ENCODE peak calls at places on chromosome 17, in six cellular contexts. B, X, U, O, V and E are unnamed samples.

GRCh38 chr17:83025636-83026280 is 53.7 kb upstream of the METRNL start:
- DNase-seq in O (no peak), B (no peak), V (no peak), U (no peak), X (no peak), E (no peak)

GRCh38 chr17:47324224-47325020 is 667 bp downstream of the EFCAB13 start:
- DNase-seq in V (peak; percentile 62), U (peak; percentile 74), X (peak; percentile 78), O (peak; percentile 52), B (peak; percentile 79), E (peak; percentile 26)

GRCh38 chr17:78316867-78317816 is 42.7 kb downstream of the SOCS3 start:
- DNase-seq in X (peak; percentile 86), U (peak; percentile 89), O (peak; percentile 71), B (peak; percentile 93), V (peak; percentile 42), E (no peak)

GRCh38 chr17:6525731-6526130 is 30.6 kb downstream of the PITPNM3 start:
- DNase-seq in U (no peak), O (no peak), B (no peak), V (no peak), X (no peak), E (no peak)

GRCh38 chr17:1958134-1958881 is 66.8 kb downstream of the RTN4RL1 start:
- DNase-seq in U (no peak), B (no peak), X (no peak), V (no peak), O (no peak), E (no peak)

GRCh38 chr17:78486946-78487680 is 90.1 kb downstream of the DNAH17 start:
- DNase-seq in U (no peak), X (no peak), V (no peak), O (no peak), B (no peak), E (no peak)

GRCh38 chr17:37458805-37459204 is 30.9 kb upstream of the DUSP14 start:
- DNase-seq in B (no peak), O (peak; percentile 89), U (no peak), V (no peak), X (peak; percentile 82), E (no peak)

GRCh38 chr17:78351449-78352006 is 8.3 kb downstream of the SOCS3 start:
- DNase-seq in V (peak; percentile 29), U (peak; percentile 97), X (peak; percentile 100), O (peak; percentile 98), B (peak; percentile 90), E (no peak)

GRCh38 chr17:8628609-8629169 is 1.8 kb downstream of the MYH10 start:
- DNase-seq in V (no peak), O (peak; percentile 12), X (no peak), B (no peak), U (no peak), E (no peak)

GRCh38 chr17:8610558-8610957 is 20.0 kb downstream of the MYH10 start:
- DNase-seq in O (no peak), U (no peak), B (no peak), X (peak; percentile 59), V (no peak), E (no peak)

GRCh38 chr17:16106161-16106891 is 106.7 kb downstream of the TTC19 start:
- DNase-seq in U (no peak), B (no peak), V (no peak), X (peak; percentile 86), O (peak; percentile 89), E (no peak)

GRCh38 chr17:16444258-16444886 is 29.0 kb downstream of the TRPV2 start:
- DNase-seq in O (peak; percentile 43), V (no peak), X (no peak), U (no peak), B (no peak), E (no peak)

GRCh38 chr17:51595965-51596364 is 335.6 kb downstream of the UTP18 start:
- DNase-seq in U (no peak), V (peak; percentile 10), X (no peak), B (no peak), O (no peak), E (no peak)

GRCh38 chr17:29495011-29495410 is 71.8 kb downstream of the ABHD15 start:
- DNase-seq in B (no peak), V (no peak), U (no peak), X (peak; percentile 13), O (peak; percentile 38), E (no peak)

GRCh38 chr17:4465786-4466185 is 32.0 kb downstream of the SPNS3 start:
- DNase-seq in U (no peak), O (no peak), B (no peak), V (no peak), X (no peak), E (no peak)

GRCh38 chr17:3890082-3890892 is 2.6 kb downstream of the CAMKK1 start:
- DNase-seq in X (peak; percentile 96), V (no peak), U (peak; percentile 67), B (no peak), O (peak; percentile 96), E (no peak)

GRCh38 chr17:62064029-62064790 is 868 bp downstream of the MED13 start:
- DNase-seq in B (no peak), U (no peak), V (no peak), O (peak; percentile 39), X (peak; percentile 48), E (peak; percentile 51)

GRCh38 chr17:205176-205538 is 23.7 kb upstream of the DOC2B start:
- DNase-seq in B (no peak), U (no peak), O (no peak), X (no peak), V (no peak), E (no peak)

GRCh38 chr17:38911081-38911730 is 14.2 kb upstream of the LASP1NB start:
- DNase-seq in X (no peak), V (no peak), O (no peak), B (no peak), U (peak; percentile 11), E (no peak)

GRCh38 chr17:67575325-67575724 is 142.4 kb upstream of the NOL11 start:
- DNase-seq in X (no peak), U (no peak), O (no peak), V (no peak), B (no peak), E (no peak)

GRCh38 chr17:77793146-77793887 is 165.2 kb upstream of the TNRC6C start:
- DNase-seq in X (no peak), B (no peak), V (no peak), U (no peak), O (no peak), E (no peak)

GRCh38 chr17:2853111-2853721 is 57.0 kb downstream of the RAP1GAP2 start:
- DNase-seq in V (peak; percentile 43), X (peak; percentile 28), O (peak; percentile 43), U (peak; percentile 27), B (peak; percentile 74), E (no peak)

GRCh38 chr17:44529864-44530263 is 26.7 kb upstream of the GPATCH8 start:
- DNase-seq in V (no peak), U (no peak), X (no peak), O (no peak), B (no peak), E (no peak)

GRCh38 chr17:45257115-45257514 is 4.8 kb downstream of the SPATA32 start:
- DNase-seq in U (no peak), O (no peak), B (no peak), X (no peak), V (no peak), E (no peak)

GRCh38 chr17:3968886-3969524 is 4.8 kb upstream of the ATP2A3 start:
- DNase-seq in X (no peak), B (no peak), V (no peak), U (no peak), O (no peak), E (no peak)

GRCh38 chr17:48944519-48945260 is at the start of gene SNF8:
- DNase-seq in U (peak; percentile 90), O (peak; percentile 87), X (peak; percentile 93), V (peak; percentile 95), B (peak; percentile 98), E (peak; percentile 81)

GRCh38 chr17:3539881-3540540 is 17.6 kb downstream of the TRPV3 start:
- DNase-seq in B (no peak), X (no peak), U (no peak), O (no peak), V (no peak), E (no peak)

GRCh38 chr17:80866050-80866793 is 125.4 kb upstream of the CHMP6 start:
- DNase-seq in X (peak; percentile 73), U (peak; percentile 55), O (peak; percentile 65), B (peak; percentile 77), V (peak; percentile 67), E (no peak)

GRCh38 chr17:76560036-76560876 is 20.4 kb downstream of the PRCD start:
- DNase-seq in V (no peak), O (no peak), B (no peak), U (no peak), X (peak; percentile 29), E (no peak)
- H3K4me3 ChIP-seq in V (no peak overlapping the region), O (peak overlapping the region; percentile 86), B (peak overlapping the region; percentile 97), U (no peak overlapping the region), X (no peak overlapping the region), E (no peak overlapping the region)

GRCh38 chr17:7548585-7549400 is at the start of gene TNFSF12:
- DNase-seq in U (peak; percentile 78), B (peak; percentile 68), X (peak; percentile 40), O (no peak), V (peak; percentile 58), E (no peak)

GRCh38 chr17:7550359-7550758 is 1.5 kb downstream of the TNFSF12 start:
- DNase-seq in V (no peak), O (no peak), X (no peak), B (no peak), U (no peak), E (no peak)

GRCh38 chr17:7551396-7551795 is 2.5 kb downstream of the TNFSF12 start:
- DNase-seq in O (no peak), V (no peak), X (no peak), B (no peak), U (no peak), E (no peak)

GRCh38 chr17:7552621-7553051 is 3.8 kb downstream of the TNFSF12 start:
- DNase-seq in X (no peak), U (peak; percentile 40), V (no peak), O (no peak), B (no peak), E (peak; percentile 67)

DNA sequence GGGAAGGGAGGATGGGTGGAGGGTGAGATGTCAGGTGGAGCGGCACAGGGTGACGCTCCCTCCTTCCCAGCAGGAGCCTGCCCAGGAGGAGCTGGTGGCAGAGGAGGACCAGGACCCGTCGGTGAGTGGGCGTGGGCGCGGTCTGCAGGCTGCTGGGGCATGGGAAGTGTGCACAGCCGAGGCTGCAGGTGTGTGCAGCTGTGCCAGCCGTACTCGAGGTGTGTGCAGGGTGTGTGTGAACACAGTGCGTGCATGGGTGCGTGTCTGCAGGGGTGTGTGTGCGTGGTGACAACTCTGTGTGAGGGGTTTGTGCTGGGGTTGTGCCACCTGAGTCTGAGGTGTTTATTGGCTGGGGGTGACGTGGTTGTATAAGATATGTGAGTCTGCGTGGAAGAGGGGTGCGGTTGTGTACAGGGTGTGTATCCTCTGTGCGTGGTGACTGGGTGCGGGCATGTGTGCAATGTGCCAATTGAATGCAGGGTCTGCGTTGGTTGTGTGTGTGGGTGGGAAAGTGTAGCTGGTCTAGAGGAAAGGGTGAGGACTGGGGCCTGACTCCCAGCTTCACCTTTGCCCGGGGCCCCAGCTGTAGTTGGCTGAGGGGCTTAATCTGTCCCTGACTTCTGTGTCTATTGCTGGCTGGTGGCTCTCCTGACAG is 670 bp downstream of the TNFSF12 start:
- DNase-seq in O (no peak), V (no peak), X (peak; percentile 10), U (peak; percentile 45), B (no peak), E (no peak)
- H3K4me3 ChIP-seq in O (peak overlapping the region; percentile 59), V (no peak overlapping the region), X (peak overlapping the region; percentile 79), U (peak overlapping the region; percentile 64), B (peak overlapping the region; percentile 84), E (no peak overlapping the region)

GRCh38 chr17:58525239-58525638 is 10.8 kb upstream of the MTMR4 start:
- DNase-seq in V (no peak), U (peak; percentile 47), B (peak; percentile 50), X (peak; percentile 94), O (peak; percentile 86), E (no peak)
- H3K4me3 ChIP-seq in V (no peak overlapping the region), U (no peak overlapping the region), B (no peak overlapping the region), X (no peak overlapping the region), O (no peak overlapping the region), E (no peak overlapping the region)

GRCh38 chr17:41510251-41511065 is 5.0 kb upstream of the KRT13 start:
- DNase-seq in B (peak; percentile 47), X (no peak), V (no peak), O (no peak), U (no peak), E (no peak)
- H3K4me3 ChIP-seq in B (no peak overlapping the region), X (no peak overlapping the region), V (no peak overlapping the region), O (no peak overlapping the region), U (no peak overlapping the region), E (no peak overlapping the region)